ENCODE peak calls at places on chromosomes 13 and 19, in four cellular contexts. G is HCT116, L is DND-41, B is keratinocyte. M is an unnamed sample.

GRCh38 chr13:49927755-49928154 is 8.4 kb downstream of the SPRYD7 start:
- DNase-seq in G (no peak), B (no peak), L (peak; percentile 30), M (no peak)

GRCh38 chr19:5585461-5586299 is 17.9 kb upstream of the TINCR start:
- DNase-seq in L (peak; percentile 70), G (no peak), B (no peak), M (no peak)

GRCh38 chr19:55544776-55545439 is 435 bp downstream of the SBK3 start:
- DNase-seq in B (no peak), L (no peak), G (no peak), M (no peak)

GRCh38 chr19:44748426-44749254 is at the start of gene BCL3:
- DNase-seq in L (peak; percentile 8), B (no peak), G (no peak), M (no peak)

GRCh38 chr13:51797664-51798488 is 6.1 kb downstream of the DHRS12 start:
- DNase-seq in L (peak; percentile 57), B (no peak), G (peak; percentile 66), M (no peak)

GRCh38 chr19:16325671-16326400 is 1.2 kb downstream of the KLF2 start:
- DNase-seq in B (no peak), L (no peak), G (no peak), M (no peak)

GRCh38 chr13:66556306-66556705 is 673.8 kb downstream of the PCDH9 start:
- DNase-seq in L (no peak), B (no peak), G (no peak), M (no peak)

GRCh38 chr19:6963259-6963852 is 57.9 kb downstream of the MBD3L2B start:
- DNase-seq in G (no peak), L (no peak), B (no peak), M (no peak)

GRCh38 chr19:31450696-31451095 is 101.5 kb upstream of the TSHZ3 start:
- DNase-seq in L (no peak), B (no peak), G (no peak), M (no peak)

GRCh38 chr19:47514151-47514868 is 553 bp downstream of the NAPA start:
- DNase-seq in L (no peak), B (no peak), G (no peak), M (no peak)

GRCh38 chr13:105579821-105580707 is 955.4 kb downstream of the EFNB2 start:
- DNase-seq in G (no peak), L (no peak), B (no peak), M (no peak)

GRCh38 chr19:46904114-46905060 is 43.6 kb downstream of the ARHGAP35 start:
- DNase-seq in B (no peak), L (no peak), G (no peak), M (no peak)

GRCh38 chr19:42121666-42122069 is 10.6 kb downstream of the POU2F2 start:
- DNase-seq in B (peak; percentile 88), L (peak; percentile 35), G (no peak), M (no peak)

GRCh38 chr19:30274987-30275386 is 97.2 kb upstream of the ZNF536 start:
- DNase-seq in G (no peak), L (no peak), B (no peak), M (no peak)

GRCh38 chr19:30276312-30276884 is 95.8 kb upstream of the ZNF536 start:
- DNase-seq in G (no peak), B (no peak), L (no peak), M (no peak)

GRCh38 chr19:30278882-30279254 is 93.3 kb upstream of the ZNF536 start:
- DNase-seq in L (no peak), B (no peak), G (no peak), M (no peak)

GRCh38 chr19:30280018-30280417 is 92.2 kb upstream of the ZNF536 start:
- DNase-seq in B (no peak), L (no peak), G (no peak), M (no peak)

DNA sequence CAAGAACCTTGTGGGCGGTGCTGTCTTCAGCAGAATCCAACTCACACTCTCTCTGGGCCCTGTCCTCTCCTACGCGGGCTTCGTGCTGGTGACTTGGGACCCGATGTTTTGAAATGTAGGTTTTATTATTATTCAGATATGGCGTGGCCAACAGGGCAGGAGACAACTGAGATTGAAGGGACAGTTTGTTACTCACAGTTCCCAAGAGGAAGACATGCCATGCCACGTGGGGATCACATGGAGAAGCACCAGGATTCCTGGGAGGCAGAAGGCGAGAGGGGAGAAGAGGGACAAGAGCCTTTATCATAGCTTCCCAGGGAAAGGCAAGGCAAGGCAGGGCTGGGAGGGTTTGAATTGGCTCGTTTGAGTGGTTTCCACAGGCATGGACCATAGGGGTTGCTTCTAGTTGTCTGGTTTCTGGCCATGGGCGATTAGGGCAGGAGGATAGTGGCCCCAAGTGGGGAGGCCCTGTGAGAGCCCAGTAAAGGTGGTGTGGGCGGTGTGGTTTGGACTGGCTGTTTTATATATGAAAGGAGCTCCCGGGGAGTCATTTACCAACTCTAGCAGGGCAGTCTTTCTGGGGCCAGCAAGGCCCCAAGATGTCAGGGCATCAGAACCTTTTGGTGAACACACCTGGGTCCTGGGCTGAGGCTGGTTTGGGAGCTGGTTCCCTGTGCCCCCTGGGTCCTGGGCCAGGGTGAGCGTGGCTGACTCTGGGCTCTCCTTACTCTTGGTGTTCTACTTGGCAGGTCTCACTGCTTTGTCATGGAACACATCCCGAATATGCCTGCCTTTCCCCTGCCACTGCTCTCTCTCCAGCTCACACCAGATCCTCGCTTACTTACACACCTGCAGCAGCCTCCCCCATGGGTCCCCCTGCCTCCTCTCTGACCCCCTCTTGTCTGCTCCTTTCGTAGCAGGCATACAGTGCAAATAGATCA is 94.0 kb upstream of the ZNF536 start:
- DNase-seq in G (no peak), B (no peak), L (no peak), M (no peak)
- H3K4me3 ChIP-seq in G (no peak overlapping the region), B (no peak overlapping the region), L (no peak overlapping the region), M (no peak overlapping the region)

DNA sequence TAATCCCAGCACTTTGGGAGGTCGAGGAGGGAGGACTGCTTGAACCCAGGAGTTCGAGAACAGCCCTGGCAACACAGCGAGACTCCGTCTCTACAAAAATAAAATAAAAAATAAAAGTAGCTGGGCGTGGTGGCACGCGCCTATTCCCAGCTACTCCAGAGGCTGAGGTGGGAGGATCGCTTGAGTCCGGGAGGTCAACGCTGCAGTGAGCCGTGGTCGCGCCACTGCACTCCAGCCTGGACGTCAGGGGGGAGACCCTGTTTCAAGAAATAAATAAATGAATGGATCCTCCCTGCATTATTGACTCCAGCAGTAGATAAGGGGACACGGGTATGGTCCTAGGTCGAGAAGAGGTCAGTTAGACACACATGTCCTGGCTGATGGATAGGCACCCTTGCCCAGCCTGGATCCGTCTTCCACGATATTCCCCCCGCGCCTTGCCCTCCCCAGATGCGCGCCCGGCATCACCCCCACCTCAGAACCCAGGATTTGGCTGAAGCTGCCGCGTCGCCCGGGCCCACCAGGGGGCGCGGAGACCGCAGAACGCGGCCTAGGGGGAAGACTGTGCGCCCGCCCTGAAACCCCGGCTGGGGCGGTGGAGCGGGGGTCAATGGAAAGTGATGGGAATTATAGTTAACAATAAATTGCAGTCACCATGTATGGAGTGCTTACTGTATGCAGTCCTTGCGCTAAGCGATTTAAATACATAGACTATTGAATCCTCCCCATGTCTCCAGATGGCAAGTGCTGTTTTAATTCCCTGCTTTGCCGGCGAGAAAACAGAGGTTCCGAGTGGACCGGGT is 2.1 kb upstream of the HOOK2 start:
- DNase-seq in L (peak; percentile 87), B (no peak), G (no peak), M (no peak)
- TF ChIP-seq EZH2 in L (no peak), B (no peak), G (no peak), M (no peak)

DNA sequence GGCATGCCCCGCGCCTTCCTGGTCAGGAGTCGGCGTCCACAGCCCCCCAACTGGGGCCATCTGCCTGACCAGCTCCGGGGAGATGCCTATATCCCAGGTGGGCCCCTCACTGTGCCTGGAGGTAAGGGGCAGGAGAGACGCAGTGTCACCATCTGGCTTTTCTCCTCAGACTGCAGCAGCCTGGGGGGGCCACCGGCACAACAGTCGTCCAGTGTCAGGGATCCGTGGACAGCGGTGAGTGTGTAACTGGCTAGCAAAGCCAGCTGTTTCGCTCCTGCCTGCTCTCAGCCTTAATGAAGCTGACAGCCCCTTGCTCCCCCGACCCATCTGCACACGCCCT is 227 bp downstream of the OVOL3 start:
- DNase-seq in B (no peak), G (no peak), L (no peak), M (no peak)
- H3K9ac ChIP-seq in B (no peak overlapping the region), G (no peak overlapping the region), L (no peak overlapping the region), M (no peak overlapping the region)

GRCh38 chr19:12485571-12485970 is 955 bp upstream of the ZNF709 start:
- DNase-seq in B (no peak), L (no peak), G (no peak), M (no peak)
- H3K4me3 ChIP-seq in B (no peak overlapping the region), L (no peak overlapping the region), G (no peak overlapping the region), M (no peak overlapping the region)

GRCh38 chr13:39446865-39447264 is 156.1 kb downstream of the LHFPL6 start:
- DNase-seq in B (no peak), L (no peak), G (no peak), M (no peak)
- TF ChIP-seq EZH2 in B (no peak), L (no peak), G (no peak), M (no peak)

DNA sequence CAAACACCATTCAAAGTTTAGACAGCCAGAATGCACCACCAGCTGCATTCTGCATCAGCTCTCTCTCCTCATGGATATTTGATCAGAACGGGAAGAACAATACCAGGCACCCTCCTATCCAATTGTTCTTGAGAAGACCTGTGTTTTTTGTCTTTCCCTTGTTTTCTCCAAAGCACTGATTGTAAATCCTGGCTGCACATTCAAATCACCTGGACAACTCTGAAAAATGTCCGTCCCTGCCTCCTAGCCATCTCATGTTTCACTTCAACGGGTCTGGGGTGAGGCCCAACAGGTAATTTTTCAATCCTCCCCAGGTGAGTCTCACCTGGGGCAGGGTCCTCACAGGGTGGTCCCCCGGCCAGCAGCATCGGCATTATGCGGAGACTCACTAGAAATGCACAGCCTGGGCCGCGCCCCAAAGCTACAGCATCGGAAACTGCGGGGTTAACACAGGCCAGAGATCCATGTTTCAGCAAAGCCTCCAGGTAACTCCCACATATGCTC is 5.5 kb downstream of the IRS2 start:
- DNase-seq in L (no peak), B (no peak), G (no peak), M (no peak)
- H3K9ac ChIP-seq in L (no peak overlapping the region), B (peak overlapping the region; percentile 80), G (no peak overlapping the region), M (peak overlapping the region; percentile 99)

DNA sequence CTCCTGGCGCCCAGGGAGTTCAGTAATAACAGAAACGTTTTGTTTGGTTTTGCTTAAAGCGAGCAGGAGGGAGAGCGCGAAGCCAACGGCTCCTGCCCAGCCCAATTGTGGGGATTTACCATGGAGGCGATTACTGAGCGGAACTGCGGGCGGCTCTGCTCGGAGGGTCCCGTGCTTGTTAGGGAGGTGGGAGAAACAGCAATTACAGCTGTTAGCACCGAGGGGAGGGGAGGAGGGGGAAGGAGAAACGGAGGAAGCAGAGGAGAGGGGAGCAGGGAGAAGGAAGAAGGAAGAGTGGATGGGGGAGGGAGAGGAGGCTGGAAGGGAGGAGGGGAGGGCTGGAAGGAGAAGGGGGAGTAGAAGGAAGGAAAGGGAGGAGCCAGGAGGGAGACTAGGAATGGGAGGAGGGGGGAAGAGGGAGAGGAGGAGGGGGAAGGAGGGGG is 7.7 kb upstream of the ONECUT3 start:
- DNase-seq in B (no peak), G (peak; percentile 59), L (no peak), M (no peak)
- H3K4me3 ChIP-seq in B (peak overlapping the region; percentile 42), G (peak overlapping the region; percentile 79), L (no peak overlapping the region), M (peak overlapping the region; percentile 63)

GRCh38 chr13:112067871-112068305 is 939 bp downstream of the SOX1 start:
- DNase-seq in G (no peak), L (no peak), B (no peak), M (no peak)

GRCh38 chr13:112068531-112069062 is 1.6 kb downstream of the SOX1 start:
- DNase-seq in G (no peak), L (no peak), B (no peak), M (no peak)

GRCh38 chr13:112069727-112070300 is 2.9 kb downstream of the SOX1 start:
- DNase-seq in G (no peak), L (no peak), B (no peak), M (no peak)

GRCh38 chr13:112067121-112067741 is at the start of gene SOX1:
- DNase-seq in G (no peak), B (no peak), L (no peak), M (no peak)

GRCh38 chr13:112069063-112069726 is 2.2 kb downstream of the SOX1 start:
- DNase-seq in G (no peak), B (no peak), L (no peak), M (no peak)
- TF ChIP-seq EZH2 in G (no peak), B (peak; percentile 44), L (no peak), M (peak; percentile 98)